ENCODE peak calls at places on chromosomes 6 and 20, in four cellular contexts. O, Q, P and I are unnamed samples.

GRCh38 chr6:69090132-69090531 is 455.1 kb downstream of the ADGRB3 start:
- DNase-seq in Q (no peak), O (no peak), P (peak; percentile 86), I (peak; percentile 4)

GRCh38 chr6:20952605-20953004 is 418.3 kb downstream of the CDKAL1 start:
- DNase-seq in Q (no peak), P (peak; percentile 58), O (no peak), I (peak; percentile 93)

GRCh38 chr20:63854766-63855362 is 6.4 kb upstream of the ABHD16B start:
- DNase-seq in P (no peak), O (no peak), Q (no peak), I (no peak)

GRCh38 chr20:58402305-58402704 is 13.3 kb downstream of the VAPB start:
- DNase-seq in Q (no peak), P (no peak), O (no peak), I (peak; percentile 65)

GRCh38 chr6:136510782-136511181 is 39.4 kb downstream of the MAP7 start:
- DNase-seq in Q (no peak), O (no peak), P (no peak), I (peak; percentile 24)

GRCh38 chr20:6768228-6769185 is 1.0 kb downstream of the BMP2 start:
- DNase-seq in O (no peak), Q (peak; percentile 57), P (peak; percentile 40), I (peak; percentile 45)

GRCh38 chr6:164859791-164860190 is 449.6 kb downstream of the C6orf118 start:
- DNase-seq in O (no peak), Q (no peak), P (no peak), I (no peak)

GRCh38 chr6:108737594-108738546 is 110.4 kb upstream of the ARMC2 start:
- DNase-seq in P (peak; percentile 92), O (no peak), Q (no peak), I (peak; percentile 99)

GRCh38 chr6:34241351-34242215 is 4.9 kb downstream of the HMGA1 start:
- DNase-seq in Q (no peak), O (no peak), P (no peak), I (no peak)

GRCh38 chr6:100202417-100203194 is 208.6 kb upstream of the MCHR2 start:
- DNase-seq in Q (peak; percentile 50), P (peak; percentile 95), O (no peak), I (peak; percentile 77)

GRCh38 chr6:131831392-131831791 is 23.6 kb downstream of the ENPP1 start:
- DNase-seq in Q (no peak), O (no peak), P (peak; percentile 73), I (no peak)

GRCh38 chr20:58880994-58881752 is 28.7 kb downstream of the GNAS start:
- DNase-seq in Q (no peak), O (peak; percentile 72), P (no peak), I (no peak)

GRCh38 chr6:79841577-79842381 is 105.6 kb downstream of the ELOVL4 start:
- DNase-seq in P (peak; percentile 13), Q (no peak), O (no peak), I (peak; percentile 36)

GRCh38 chr6:26537160-26537845 is 863 bp upstream of the HMGN4 start:
- DNase-seq in O (no peak), P (peak; percentile 95), Q (peak; percentile 94), I (peak; percentile 96)

GRCh38 chr6:26538936-26539615 is 910 bp downstream of the HMGN4 start:
- DNase-seq in O (no peak), P (peak; percentile 18), Q (no peak), I (peak; percentile 35)

GRCh38 chr6:26536571-26537159 is 1.5 kb upstream of the HMGN4 start:
- DNase-seq in P (peak; percentile 84), Q (no peak), O (no peak), I (no peak)

GRCh38 chr6:26538572-26538902 is 371 bp downstream of the HMGN4 start:
- DNase-seq in P (no peak), O (no peak), Q (no peak), I (no peak)

GRCh38 chr6:26537846-26538571 is at the start of gene HMGN4:
- DNase-seq in P (peak; percentile 96), O (no peak), Q (peak; percentile 91), I (peak; percentile 91)
- TF ChIP-seq CTCF in P (no peak), O (no peak), Q (no peak), I (no peak)

GRCh38 chr6:13614126-13614925 is 809 bp upstream of the NOL7 start:
- DNase-seq in Q (peak; percentile 74), P (peak; percentile 52), O (no peak), I (peak; percentile 57)
- H3K4me3 ChIP-seq in Q (peak overlapping the region; percentile 75), P (peak overlapping the region; percentile 94), O (peak overlapping the region; percentile 83), I (peak overlapping the region; percentile 90)

DNA sequence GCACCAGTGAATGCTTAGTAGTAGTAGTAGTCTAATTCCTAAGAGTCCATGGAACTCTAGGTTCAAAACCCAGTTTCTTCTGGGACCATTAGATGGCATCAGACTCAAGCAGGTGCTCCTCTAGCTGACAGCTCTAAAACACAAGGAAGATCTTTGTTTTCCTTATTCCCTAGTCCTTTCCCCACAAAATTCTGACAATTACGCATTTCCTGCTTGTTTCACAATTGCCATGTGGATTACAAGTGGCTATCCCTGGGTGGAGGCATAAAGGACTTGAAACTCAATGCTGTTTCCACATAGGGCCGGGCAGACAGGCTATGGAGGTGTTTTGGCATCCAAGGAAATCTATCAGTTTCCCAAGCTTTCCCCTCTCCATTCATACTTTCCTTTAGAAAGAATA is 9.2 kb upstream of the HLA-DOB start:
- DNase-seq in Q (no peak), O (no peak), P (peak; percentile 58), I (peak; percentile 69)
- TF ChIP-seq CTCF in Q (peak; percentile 50), O (peak; percentile 9), P (peak; percentile 55), I (peak; percentile 71)

DNA sequence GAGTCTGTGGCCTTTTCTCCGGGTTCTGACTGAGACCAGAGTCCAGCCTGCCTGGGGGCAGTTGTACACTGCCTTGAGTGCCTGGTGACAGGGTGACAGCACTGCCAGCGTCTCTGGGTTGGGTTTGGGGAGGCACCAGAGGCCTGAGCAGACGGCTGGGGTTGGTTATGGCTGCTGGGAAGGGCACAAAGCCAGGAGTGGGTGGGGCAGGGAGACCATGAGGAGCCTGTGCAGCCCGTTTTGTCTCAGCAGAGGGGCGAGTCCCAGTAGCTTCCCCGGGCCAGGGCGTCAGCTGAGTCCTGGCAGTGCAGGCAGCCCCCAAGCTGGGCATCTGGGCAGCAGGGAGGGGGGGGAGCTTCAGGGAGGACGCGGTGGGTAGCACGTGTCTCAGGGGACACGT is 15.3 kb upstream of the SULF2 start:
- DNase-seq in Q (no peak), O (no peak), P (no peak), I (no peak)
- H3K4me3 ChIP-seq in Q (no peak overlapping the region), O (no peak overlapping the region), P (no peak overlapping the region), I (no peak overlapping the region)

DNA sequence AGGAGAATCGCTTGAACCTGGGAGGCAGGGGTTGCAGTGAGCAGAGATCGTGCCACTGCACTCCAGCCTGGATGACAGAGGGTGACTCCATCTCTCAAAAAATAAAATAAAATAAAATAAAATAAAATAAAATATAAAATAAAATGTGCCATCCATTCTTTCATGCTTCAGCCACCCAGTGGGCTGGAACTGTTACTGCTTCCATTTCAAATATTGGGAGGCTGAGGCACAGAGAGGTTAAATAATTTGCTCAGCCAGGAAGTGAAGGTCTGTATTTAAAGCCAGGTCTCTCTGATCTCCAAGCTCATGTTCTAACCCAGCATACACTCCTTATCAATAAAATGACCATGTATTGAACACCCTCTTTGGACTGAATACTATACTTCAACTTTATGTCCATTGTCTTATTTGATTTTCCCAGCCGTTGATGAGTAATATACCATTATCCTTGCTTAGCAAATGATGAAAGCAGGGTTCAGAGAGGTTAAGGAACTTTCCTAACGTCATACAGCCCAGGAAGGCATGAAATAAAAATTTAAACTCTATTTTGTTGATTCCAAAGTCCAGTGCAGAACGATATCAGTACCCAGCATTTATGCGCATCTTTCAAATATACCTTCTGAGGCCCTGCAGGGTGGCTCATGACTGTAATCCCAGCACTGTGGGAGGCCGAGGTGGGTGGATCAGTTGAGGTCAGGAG is 25.8 kb upstream of the SLC9A8 start:
- DNase-seq in Q (no peak), O (no peak), P (peak; percentile 49), I (peak; percentile 40)
- TF ChIP-seq CTCF in Q (peak; percentile 19), O (no peak), P (peak; percentile 63), I (peak; percentile 51)

GRCh38 chr6:24127316-24127715 is 1.3 kb downstream of the NRSN1 start:
- DNase-seq in P (no peak), O (no peak), Q (no peak), I (no peak)

GRCh38 chr6:24131751-24132150 is 5.7 kb downstream of the NRSN1 start:
- DNase-seq in P (no peak), O (no peak), Q (no peak), I (no peak)

GRCh38 chr6:24122139-24122538 is 3.9 kb upstream of the NRSN1 start:
- DNase-seq in O (no peak), P (no peak), Q (no peak), I (no peak)

GRCh38 chr6:24126586-24127192 is 674 bp downstream of the NRSN1 start:
- DNase-seq in Q (no peak), O (no peak), P (peak; percentile 78), I (peak; percentile 74)

GRCh38 chr6:24125980-24126379 is at the start of gene NRSN1:
- DNase-seq in P (no peak), Q (no peak), O (no peak), I (peak; percentile 24)
- H3K4me3 ChIP-seq in P (no peak within 1 kb of the TSS), Q (no peak within 1 kb of the TSS), O (no peak within 1 kb of the TSS), I (no peak within 1 kb of the TSS)